ENCODE peak calls at places on chromosomes 13 and 19, in eight cellular contexts. One of them, this sample, is unnamed.

GRCh38 chr19:35272954-35273649 is 4.3 kb downstream of the USF2 start:
- DNase-seq in GM10248: no peak
- DNase-seq in PC-3: no peak
- DNase-seq in cardiac muscle cell: no peak
- DNase-seq in left lung: no peak
- DNase-seq in H9: no peak
- DNase-seq in fibroblast of lung: no peak
- DNase-seq in ovary: no peak
- DNase-seq in this sample: no peak

GRCh38 chr13:47085346-47085745 is 188.5 kb upstream of the HTR2A start:
- DNase-seq in fibroblast of lung: peak; percentile 36
- DNase-seq in cardiac muscle cell: no peak
- DNase-seq in H9: no peak
- DNase-seq in ovary: no peak
- DNase-seq in PC-3: peak; percentile 37
- DNase-seq in GM10248: no peak
- DNase-seq in left lung: no peak
- DNase-seq in this sample: no peak

GRCh38 chr13:109628251-109628699 is 158.1 kb downstream of the IRS2 start:
- DNase-seq in fibroblast of lung: peak; percentile 88
- DNase-seq in GM10248: no peak
- DNase-seq in left lung: no peak
- DNase-seq in ovary: no peak
- DNase-seq in PC-3: peak; percentile 85
- DNase-seq in cardiac muscle cell: peak; percentile 7
- DNase-seq in H9: no peak
- DNase-seq in this sample: no peak

GRCh38 chr13:26985285-26985878 is 186.2 kb downstream of the USP12 start:
- DNase-seq in H9: peak; percentile 57
- DNase-seq in left lung: no peak
- DNase-seq in PC-3: peak; percentile 87
- DNase-seq in cardiac muscle cell: peak; percentile 89
- DNase-seq in ovary: peak; percentile 55
- DNase-seq in GM10248: peak; percentile 70
- DNase-seq in fibroblast of lung: peak; percentile 64
- DNase-seq in this sample: peak; percentile 86

GRCh38 chr19:44643605-44644390 is at the start of gene PVR:
- DNase-seq in GM10248: peak; percentile 68
- DNase-seq in fibroblast of lung: peak; percentile 75
- DNase-seq in ovary: peak; percentile 77
- DNase-seq in cardiac muscle cell: peak; percentile 74
- DNase-seq in left lung: peak; percentile 80
- DNase-seq in H9: peak; percentile 75
- DNase-seq in PC-3: peak; percentile 77
- DNase-seq in this sample: peak; percentile 54

GRCh38 chr13:46160474-46161066 is 21.4 kb downstream of the LCP1 start:
- DNase-seq in left lung: no peak
- DNase-seq in ovary: no peak
- DNase-seq in fibroblast of lung: peak; percentile 40
- DNase-seq in GM10248: peak; percentile 58
- DNase-seq in H9: no peak
- DNase-seq in PC-3: peak; percentile 57
- DNase-seq in cardiac muscle cell: peak; percentile 75
- DNase-seq in this sample: no peak

GRCh38 chr19:9808855-9809646 is 9.8 kb downstream of the FBXL12 start:
- DNase-seq in ovary: no peak
- DNase-seq in fibroblast of lung: no peak
- DNase-seq in PC-3: no peak
- DNase-seq in left lung: no peak
- DNase-seq in GM10248: no peak
- DNase-seq in cardiac muscle cell: no peak
- DNase-seq in H9: no peak
- DNase-seq in this sample: peak; percentile 24

GRCh38 chr19:17103177-17103576 is 27.6 kb downstream of the MYO9B start:
- DNase-seq in H9: peak; percentile 75
- DNase-seq in PC-3: peak; percentile 58
- DNase-seq in GM10248: no peak
- DNase-seq in cardiac muscle cell: peak; percentile 59
- DNase-seq in ovary: no peak
- DNase-seq in left lung: no peak
- DNase-seq in fibroblast of lung: no peak
- DNase-seq in this sample: peak; percentile 49

GRCh38 chr19:8501968-8502367 is 472 bp downstream of the PRAM1 start:
- DNase-seq in left lung: no peak
- DNase-seq in ovary: no peak
- DNase-seq in GM10248: no peak
- DNase-seq in PC-3: no peak
- DNase-seq in fibroblast of lung: no peak
- DNase-seq in H9: no peak
- DNase-seq in cardiac muscle cell: no peak
- DNase-seq in this sample: no peak

GRCh38 chr13:94842901-94843300 is 130.6 kb upstream of the SOX21 start:
- DNase-seq in fibroblast of lung: no peak
- DNase-seq in cardiac muscle cell: no peak
- DNase-seq in left lung: no peak
- DNase-seq in H9: no peak
- DNase-seq in ovary: no peak
- DNase-seq in PC-3: no peak
- DNase-seq in GM10248: no peak
- DNase-seq in this sample: no peak

GRCh38 chr19:45782820-45783785 is 813 bp upstream of the DMPK start:
- DNase-seq in H9: peak; percentile 36
- DNase-seq in left lung: no peak
- DNase-seq in GM10248: no peak
- DNase-seq in cardiac muscle cell: peak; percentile 56
- DNase-seq in PC-3: peak; percentile 60
- DNase-seq in ovary: peak; percentile 76
- DNase-seq in fibroblast of lung: peak; percentile 65
- DNase-seq in this sample: no peak

GRCh38 chr13:76856141-76856571 is 30.0 kb downstream of the KCTD12 start:
- DNase-seq in ovary: no peak
- DNase-seq in left lung: no peak
- DNase-seq in GM10248: no peak
- DNase-seq in cardiac muscle cell: peak; percentile 78
- DNase-seq in PC-3: peak; percentile 40
- DNase-seq in H9: no peak
- DNase-seq in fibroblast of lung: peak; percentile 75
- DNase-seq in this sample: peak; percentile 24

GRCh38 chr19:30393046-30393445 is 20.9 kb downstream of the ZNF536 start:
- DNase-seq in cardiac muscle cell: no peak
- DNase-seq in PC-3: no peak
- DNase-seq in GM10248: no peak
- DNase-seq in ovary: no peak
- DNase-seq in H9: no peak
- DNase-seq in left lung: no peak
- DNase-seq in fibroblast of lung: no peak
- DNase-seq in this sample: peak; percentile 26

GRCh38 chr19:18437481-18438330 is at the start of gene ISYNA1:
- DNase-seq in PC-3: peak; percentile 28
- DNase-seq in ovary: peak; percentile 86
- DNase-seq in fibroblast of lung: peak; percentile 58
- DNase-seq in H9: peak; percentile 81
- DNase-seq in left lung: no peak
- DNase-seq in GM10248: peak; percentile 72
- DNase-seq in cardiac muscle cell: peak; percentile 68
- DNase-seq in this sample: peak; percentile 70

GRCh38 chr13:82305588-82305987 is 1576.7 kb downstream of the SLITRK1 start:
- DNase-seq in GM10248: no peak
- DNase-seq in left lung: peak; percentile 36
- DNase-seq in H9: no peak
- DNase-seq in fibroblast of lung: no peak
- DNase-seq in ovary: no peak
- DNase-seq in cardiac muscle cell: no peak
- DNase-seq in PC-3: no peak
- DNase-seq in this sample: no peak

GRCh38 chr13:29935309-29935981 is 85.0 kb upstream of the UBL3 start:
- DNase-seq in left lung: peak; percentile 46
- DNase-seq in cardiac muscle cell: no peak
- DNase-seq in PC-3: no peak
- DNase-seq in ovary: no peak
- DNase-seq in fibroblast of lung: no peak
- DNase-seq in H9: no peak
- DNase-seq in GM10248: peak; percentile 80
- DNase-seq in this sample: peak; percentile 93

GRCh38 chr13:80475718-80476117 is 134.8 kb upstream of the SPRY2 start:
- DNase-seq in left lung: no peak
- DNase-seq in ovary: no peak
- DNase-seq in H9: no peak
- DNase-seq in GM10248: no peak
- DNase-seq in PC-3: no peak
- DNase-seq in cardiac muscle cell: no peak
- DNase-seq in fibroblast of lung: no peak
- DNase-seq in this sample: no peak

GRCh38 chr13:80477641-80478443 is 136.9 kb upstream of the SPRY2 start:
- DNase-seq in ovary: no peak
- DNase-seq in H9: no peak
- DNase-seq in fibroblast of lung: no peak
- DNase-seq in left lung: no peak
- DNase-seq in GM10248: no peak
- DNase-seq in PC-3: no peak
- DNase-seq in cardiac muscle cell: no peak
- DNase-seq in this sample: no peak

GRCh38 chr13:80469841-80470378 is 129.0 kb upstream of the SPRY2 start:
- DNase-seq in ovary: peak; percentile 28
- DNase-seq in left lung: peak; percentile 63
- DNase-seq in GM10248: no peak
- DNase-seq in H9: no peak
- DNase-seq in PC-3: peak; percentile 72
- DNase-seq in cardiac muscle cell: peak; percentile 95
- DNase-seq in fibroblast of lung: peak; percentile 82
- DNase-seq in this sample: no peak

GRCh38 chr13:80476953-80477352 is 136.0 kb upstream of the SPRY2 start:
- DNase-seq in H9: no peak
- DNase-seq in cardiac muscle cell: no peak
- DNase-seq in GM10248: no peak
- DNase-seq in ovary: no peak
- DNase-seq in fibroblast of lung: no peak
- DNase-seq in left lung: no peak
- DNase-seq in PC-3: no peak
- DNase-seq in this sample: no peak

GRCh38 chr13:80473695-80474094 is 132.8 kb upstream of the SPRY2 start:
- DNase-seq in cardiac muscle cell: peak; percentile 54
- DNase-seq in fibroblast of lung: peak; percentile 36
- DNase-seq in GM10248: no peak
- DNase-seq in ovary: no peak
- DNase-seq in H9: no peak
- DNase-seq in PC-3: peak; percentile 82
- DNase-seq in left lung: no peak
- DNase-seq in this sample: no peak
- TF ChIP-seq CTCF in cardiac muscle cell: no peak
- TF ChIP-seq CTCF in fibroblast of lung: no peak
- TF ChIP-seq CTCF in GM10248: no peak
- TF ChIP-seq CTCF in ovary: no peak
- TF ChIP-seq CTCF in H9: no peak
- TF ChIP-seq CTCF in PC-3: no peak
- TF ChIP-seq CTCF in left lung: no peak
- TF ChIP-seq CTCF in this sample: no peak

GRCh38 chr19:3852614-3853254 is 16.1 kb downstream of the ZFR2 start:
- DNase-seq in ovary: no peak
- DNase-seq in GM10248: no peak
- DNase-seq in cardiac muscle cell: peak; percentile 84
- DNase-seq in left lung: no peak
- DNase-seq in H9: no peak
- DNase-seq in fibroblast of lung: peak; percentile 86
- DNase-seq in PC-3: peak; percentile 88
- DNase-seq in this sample: peak; percentile 21
- TF ChIP-seq CTCF in ovary: no peak
- TF ChIP-seq CTCF in GM10248: peak; percentile 13
- TF ChIP-seq CTCF in cardiac muscle cell: peak; percentile 37
- TF ChIP-seq CTCF in left lung: no peak
- TF ChIP-seq CTCF in H9: peak; percentile 50
- TF ChIP-seq CTCF in fibroblast of lung: peak; percentile 32
- TF ChIP-seq CTCF in PC-3: peak; percentile 65
- TF ChIP-seq CTCF in this sample: no peak

DNA sequence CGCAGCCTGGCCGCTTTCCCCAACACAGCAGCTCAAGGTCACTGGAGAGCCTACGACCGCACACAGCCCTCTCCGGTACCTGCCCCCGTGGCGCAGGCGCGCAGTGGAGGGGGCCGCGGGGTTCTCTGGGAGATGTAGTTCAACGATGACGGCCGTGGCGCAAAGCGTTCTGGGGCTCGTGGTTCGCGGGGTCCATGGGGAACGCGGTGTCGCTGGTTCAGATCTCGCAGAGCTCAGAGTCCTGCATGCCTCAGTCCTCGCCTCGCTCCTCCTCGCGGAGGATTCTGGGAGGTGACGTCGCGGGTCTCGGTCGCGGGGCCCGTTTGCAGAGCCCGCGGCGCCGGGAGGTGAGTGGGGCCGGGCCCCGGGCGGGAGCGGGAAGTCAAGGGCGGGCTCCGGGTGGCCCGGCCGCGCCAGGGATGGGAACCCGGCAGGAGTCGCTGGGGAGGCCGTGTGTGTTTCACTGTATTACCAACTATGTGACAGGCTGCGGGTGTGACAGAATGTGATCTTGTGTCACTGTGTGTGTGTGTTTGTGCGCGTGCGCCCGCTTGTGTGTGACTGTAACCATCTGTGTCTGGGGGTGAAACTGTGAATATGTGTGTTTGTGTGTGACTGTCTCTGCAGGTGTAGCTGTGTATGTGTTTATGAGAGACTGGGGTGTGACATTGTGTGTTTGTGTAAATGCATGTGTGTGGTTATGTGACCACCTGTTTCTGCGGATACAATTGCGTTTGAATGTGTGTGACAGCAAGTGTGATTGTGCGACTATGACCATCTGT is at the start of gene ZNF527:
- DNase-seq in GM10248: peak; percentile 96
- DNase-seq in left lung: peak; percentile 98
- DNase-seq in fibroblast of lung: peak; percentile 97
- DNase-seq in cardiac muscle cell: peak; percentile 98
- DNase-seq in PC-3: peak; percentile 85
- DNase-seq in ovary: peak; percentile 97
- DNase-seq in H9: peak; percentile 98
- DNase-seq in this sample: peak; percentile 98
- TF ChIP-seq CTCF in GM10248: no peak
- TF ChIP-seq CTCF in left lung: no peak
- TF ChIP-seq CTCF in fibroblast of lung: no peak
- TF ChIP-seq CTCF in cardiac muscle cell: peak; percentile 5
- TF ChIP-seq CTCF in PC-3: no peak
- TF ChIP-seq CTCF in ovary: no peak
- TF ChIP-seq CTCF in H9: no peak
- TF ChIP-seq CTCF in this sample: no peak

DNA sequence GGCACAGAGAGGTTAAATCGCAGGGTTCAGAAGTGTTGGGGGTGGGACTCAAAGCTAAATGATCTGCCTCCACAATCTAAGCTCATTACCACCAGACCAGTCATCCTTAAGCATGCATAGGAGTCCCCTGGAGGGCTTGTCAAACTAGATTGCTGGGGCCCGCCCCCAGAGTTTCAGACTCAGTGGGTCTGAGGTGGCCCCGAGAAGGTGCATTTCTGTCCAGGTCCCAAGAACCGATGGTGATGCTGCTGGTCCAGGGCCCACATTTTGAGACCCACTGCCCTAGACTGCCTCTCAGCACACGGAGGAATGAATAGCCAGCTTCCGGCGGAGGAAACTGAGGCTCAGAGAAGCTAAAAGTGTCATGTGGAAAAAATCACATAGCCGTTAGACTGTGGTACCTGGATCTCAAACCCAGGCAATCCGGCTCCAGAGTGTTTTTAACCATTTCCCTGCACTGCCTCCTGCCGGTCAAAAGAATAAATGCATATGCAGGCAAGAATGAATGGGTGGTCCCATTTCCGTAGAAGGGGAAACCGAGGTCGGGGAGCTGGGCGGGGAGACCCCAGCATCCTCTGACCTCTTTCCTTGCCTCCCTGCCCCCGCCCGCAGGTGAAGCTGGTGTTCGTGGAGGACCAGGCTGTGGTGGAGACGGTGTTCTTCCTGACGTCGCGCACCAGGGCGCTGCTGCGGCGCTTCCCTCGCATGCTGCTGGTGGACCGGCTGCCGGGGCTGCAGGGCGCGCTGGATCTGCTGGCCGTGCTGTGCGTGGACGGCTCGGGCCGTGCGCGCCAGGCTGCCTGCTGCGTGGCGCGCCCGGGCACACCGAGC is 23.8 kb downstream of the ZSWIM9 start:
- DNase-seq in ovary: no peak
- DNase-seq in left lung: no peak
- DNase-seq in PC-3: no peak
- DNase-seq in fibroblast of lung: no peak
- DNase-seq in cardiac muscle cell: peak; percentile 24
- DNase-seq in GM10248: peak; percentile 50
- DNase-seq in H9: peak; percentile 54
- DNase-seq in this sample: peak; percentile 62
- TF ChIP-seq CTCF in ovary: no peak
- TF ChIP-seq CTCF in left lung: peak; percentile 17
- TF ChIP-seq CTCF in PC-3: no peak
- TF ChIP-seq CTCF in fibroblast of lung: peak; percentile 59
- TF ChIP-seq CTCF in cardiac muscle cell: peak; percentile 59
- TF ChIP-seq CTCF in GM10248: peak; percentile 54
- TF ChIP-seq CTCF in H9: peak; percentile 72
- TF ChIP-seq CTCF in this sample: peak; percentile 70